ENCODE peak calls at places on chromosomes 7 and 10, in six cellular contexts. R, T, L, H, Q and A are unnamed samples.

GRCh38 chr7:28520074-28521015 is 108.0 kb downstream of the CREB5 start:
- DNase-seq in Q (no peak), H (no peak), T (no peak), L (peak; percentile 54), R (no peak), A (no peak)

GRCh38 chr10:58275908-58276307 is 6.9 kb downstream of the CISD1 start:
- DNase-seq in Q (peak; percentile 78), L (no peak), R (no peak), T (peak; percentile 63), H (no peak), A (no peak)

GRCh38 chr7:70569335-70569819 is 562.6 kb upstream of the GALNT17 start:
- DNase-seq in T (no peak), H (peak; percentile 99), R (no peak), L (no peak), Q (no peak), A (no peak)

GRCh38 chr10:77245953-77246352 is 391.7 kb downstream of the KCNMA1 start:
- DNase-seq in H (no peak), R (no peak), L (no peak), Q (peak; percentile 76), T (no peak), A (no peak)

GRCh38 chr7:130356760-130357611 is 12.4 kb downstream of the CPA5 start:
- DNase-seq in H (no peak), R (no peak), Q (peak; percentile 95), T (no peak), L (peak; percentile 60), A (no peak)

GRCh38 chr10:676178-676577 is 13.3 kb downstream of the DIP2C start:
- DNase-seq in T (no peak), R (no peak), H (no peak), Q (no peak), L (no peak), A (no peak)

GRCh38 chr7:120272896-120273475 is at the start of gene KCND2:
- DNase-seq in T (no peak), R (no peak), L (no peak), H (peak; percentile 61), Q (no peak), A (no peak)

GRCh38 chr7:19060870-19061269 is 56.6 kb downstream of the TWIST1 start:
- DNase-seq in L (no peak), H (no peak), R (no peak), Q (peak; percentile 19), T (no peak), A (no peak)

GRCh38 chr7:936131-937054 is 18.1 kb downstream of the ADAP1 start:
- DNase-seq in T (no peak), R (no peak), Q (peak; percentile 68), L (no peak), H (no peak), A (peak; percentile 20)